ENCODE peak calls at places on chromosomes 7 and 10, in ten cellular contexts. One of them, this sample, is unnamed.

GRCh38 chr7:127822822-127823508 is 171.0 kb downstream of the SND1 start:
- DNase-seq in NCI-H226: no peak
- DNase-seq in SK-N-SH: no peak
- DNase-seq in anterior cingulate cortex: no peak
- DNase-seq in neural crest cell: no peak
- DNase-seq in GM04503: no peak
- DNase-seq in fibroblast of lung: no peak
- DNase-seq in activated CD4-positive, alpha-beta T cell treated with anti-CD3 and anti-CD28 coated beads, Interleukin-2, amount 50 U/mL, for 48 hours: no peak
- DNase-seq in thoracic aorta: no peak
- DNase-seq in GM12865: peak
- DNase-seq in this sample: no peak

GRCh38 chr10:89640242-89640641 is 4.8 kb downstream of the PANK1 start:
- DNase-seq in NCI-H226: no peak
- DNase-seq in SK-N-SH: no peak
- DNase-seq in anterior cingulate cortex: no peak
- DNase-seq in neural crest cell: no peak
- DNase-seq in GM04503: no peak
- DNase-seq in fibroblast of lung: no peak
- DNase-seq in activated CD4-positive, alpha-beta T cell treated with anti-CD3 and anti-CD28 coated beads, Interleukin-2, amount 50 U/mL, for 48 hours: no peak
- DNase-seq in thoracic aorta: no peak
- DNase-seq in GM12865: no peak
- DNase-seq in this sample: no peak

GRCh38 chr7:27071622-27072390 is 24.0 kb downstream of the HOXA1 start:
- DNase-seq in NCI-H226: peak
- DNase-seq in SK-N-SH: no peak
- DNase-seq in anterior cingulate cortex: no peak
- DNase-seq in neural crest cell: no peak
- DNase-seq in GM04503: no peak
- DNase-seq in fibroblast of lung: no peak
- DNase-seq in activated CD4-positive, alpha-beta T cell treated with anti-CD3 and anti-CD28 coated beads, Interleukin-2, amount 50 U/mL, for 48 hours: no peak
- DNase-seq in thoracic aorta: no peak
- DNase-seq in GM12865: peak
- DNase-seq in this sample: no peak

GRCh38 chr7:92025260-92025659 is 84.6 kb downstream of the AKAP9 start:
- DNase-seq in NCI-H226: peak
- DNase-seq in SK-N-SH: no peak
- DNase-seq in anterior cingulate cortex: no peak
- DNase-seq in neural crest cell: no peak
- DNase-seq in GM04503: peak
- DNase-seq in fibroblast of lung: peak
- DNase-seq in activated CD4-positive, alpha-beta T cell treated with anti-CD3 and anti-CD28 coated beads, Interleukin-2, amount 50 U/mL, for 48 hours: no peak
- DNase-seq in thoracic aorta: no peak
- DNase-seq in GM12865: no peak
- DNase-seq in this sample: no peak

GRCh38 chr10:101295266-101295665 is 58.7 kb upstream of the BTRC start:
- DNase-seq in NCI-H226: no peak
- DNase-seq in SK-N-SH: no peak
- DNase-seq in anterior cingulate cortex: no peak
- DNase-seq in neural crest cell: no peak
- DNase-seq in GM04503: no peak
- DNase-seq in fibroblast of lung: no peak
- DNase-seq in activated CD4-positive, alpha-beta T cell treated with anti-CD3 and anti-CD28 coated beads, Interleukin-2, amount 50 U/mL, for 48 hours: no peak
- DNase-seq in thoracic aorta: no peak
- DNase-seq in GM12865: no peak
- DNase-seq in this sample: no peak

GRCh38 chr10:132058111-132058745 is 7.5 kb upstream of the JAKMIP3 start:
- DNase-seq in NCI-H226: no peak
- DNase-seq in SK-N-SH: no peak
- DNase-seq in anterior cingulate cortex: no peak
- DNase-seq in neural crest cell: no peak
- DNase-seq in GM04503: no peak
- DNase-seq in fibroblast of lung: no peak
- DNase-seq in activated CD4-positive, alpha-beta T cell treated with anti-CD3 and anti-CD28 coated beads, Interleukin-2, amount 50 U/mL, for 48 hours: peak
- DNase-seq in thoracic aorta: no peak
- DNase-seq in GM12865: no peak
- DNase-seq in this sample: no peak

GRCh38 chr10:69224862-69225657 is 4.9 kb downstream of the HKDC1 start:
- DNase-seq in NCI-H226: no peak
- DNase-seq in SK-N-SH: peak
- DNase-seq in anterior cingulate cortex: no peak
- DNase-seq in neural crest cell: no peak
- DNase-seq in GM04503: no peak
- DNase-seq in fibroblast of lung: no peak
- DNase-seq in activated CD4-positive, alpha-beta T cell treated with anti-CD3 and anti-CD28 coated beads, Interleukin-2, amount 50 U/mL, for 48 hours: no peak
- DNase-seq in thoracic aorta: no peak
- DNase-seq in GM12865: peak
- DNase-seq in this sample: no peak

GRCh38 chr7:6198687-6199595 is 73.5 kb downstream of the CYTH3 start:
- DNase-seq in NCI-H226: no peak
- DNase-seq in SK-N-SH: no peak
- DNase-seq in anterior cingulate cortex: no peak
- DNase-seq in neural crest cell: no peak
- DNase-seq in GM04503: no peak
- DNase-seq in fibroblast of lung: no peak
- DNase-seq in activated CD4-positive, alpha-beta T cell treated with anti-CD3 and anti-CD28 coated beads, Interleukin-2, amount 50 U/mL, for 48 hours: no peak
- DNase-seq in thoracic aorta: no peak
- DNase-seq in GM12865: no peak
- DNase-seq in this sample: no peak

GRCh38 chr7:51451751-51452465 is 135.3 kb upstream of the COBL start:
- DNase-seq in NCI-H226: no peak
- DNase-seq in SK-N-SH: peak
- DNase-seq in anterior cingulate cortex: no peak
- DNase-seq in neural crest cell: peak
- DNase-seq in GM04503: no peak
- DNase-seq in fibroblast of lung: no peak
- DNase-seq in activated CD4-positive, alpha-beta T cell treated with anti-CD3 and anti-CD28 coated beads, Interleukin-2, amount 50 U/mL, for 48 hours: no peak
- DNase-seq in thoracic aorta: no peak
- DNase-seq in GM12865: no peak
- DNase-seq in this sample: no peak

GRCh38 chr10:109427421-109427820 is 495.9 kb downstream of the XPNPEP1 start:
- DNase-seq in NCI-H226: no peak
- DNase-seq in SK-N-SH: no peak
- DNase-seq in anterior cingulate cortex: no peak
- DNase-seq in neural crest cell: no peak
- DNase-seq in GM04503: no peak
- DNase-seq in fibroblast of lung: peak
- DNase-seq in activated CD4-positive, alpha-beta T cell treated with anti-CD3 and anti-CD28 coated beads, Interleukin-2, amount 50 U/mL, for 48 hours: no peak
- DNase-seq in thoracic aorta: no peak
- DNase-seq in GM12865: no peak
- DNase-seq in this sample: no peak

GRCh38 chr7:46440186-46440585 is 519.1 kb upstream of the IGFBP3 start:
- DNase-seq in NCI-H226: no peak
- DNase-seq in SK-N-SH: no peak
- DNase-seq in anterior cingulate cortex: no peak
- DNase-seq in neural crest cell: no peak
- DNase-seq in GM04503: no peak
- DNase-seq in fibroblast of lung: no peak
- DNase-seq in activated CD4-positive, alpha-beta T cell treated with anti-CD3 and anti-CD28 coated beads, Interleukin-2, amount 50 U/mL, for 48 hours: no peak
- DNase-seq in thoracic aorta: no peak
- DNase-seq in GM12865: no peak
- DNase-seq in this sample: no peak

GRCh38 chr10:109259293-109259692 is 664.0 kb downstream of the XPNPEP1 start:
- DNase-seq in NCI-H226: no peak
- DNase-seq in SK-N-SH: no peak
- DNase-seq in anterior cingulate cortex: no peak
- DNase-seq in neural crest cell: no peak
- DNase-seq in GM04503: peak
- DNase-seq in fibroblast of lung: peak
- DNase-seq in activated CD4-positive, alpha-beta T cell treated with anti-CD3 and anti-CD28 coated beads, Interleukin-2, amount 50 U/mL, for 48 hours: no peak
- DNase-seq in thoracic aorta: no peak
- DNase-seq in GM12865: no peak
- DNase-seq in this sample: no peak

GRCh38 chr10:75239391-75239790 is 3.6 kb upstream of the COMTD1 start:
- DNase-seq in NCI-H226: no peak
- DNase-seq in SK-N-SH: no peak
- DNase-seq in anterior cingulate cortex: no peak
- DNase-seq in neural crest cell: no peak
- DNase-seq in GM04503: no peak
- DNase-seq in fibroblast of lung: no peak
- DNase-seq in activated CD4-positive, alpha-beta T cell treated with anti-CD3 and anti-CD28 coated beads, Interleukin-2, amount 50 U/mL, for 48 hours: no peak
- DNase-seq in thoracic aorta: no peak
- DNase-seq in GM12865: no peak
- DNase-seq in this sample: no peak

GRCh38 chr10:123995461-123996131 is 97.8 kb downstream of the CHST15 start:
- DNase-seq in NCI-H226: peak
- DNase-seq in SK-N-SH: peak
- DNase-seq in anterior cingulate cortex: peak
- DNase-seq in neural crest cell: peak
- DNase-seq in GM04503: peak
- DNase-seq in fibroblast of lung: peak
- DNase-seq in activated CD4-positive, alpha-beta T cell treated with anti-CD3 and anti-CD28 coated beads, Interleukin-2, amount 50 U/mL, for 48 hours: peak
- DNase-seq in thoracic aorta: no peak
- DNase-seq in GM12865: peak
- DNase-seq in this sample: no peak

GRCh38 chr10:60114765-60115586 is 208.6 kb upstream of the CCDC6 start:
- DNase-seq in NCI-H226: peak
- DNase-seq in SK-N-SH: peak
- DNase-seq in anterior cingulate cortex: no peak
- DNase-seq in neural crest cell: no peak
- DNase-seq in GM04503: no peak
- DNase-seq in fibroblast of lung: peak
- DNase-seq in activated CD4-positive, alpha-beta T cell treated with anti-CD3 and anti-CD28 coated beads, Interleukin-2, amount 50 U/mL, for 48 hours: no peak
- DNase-seq in thoracic aorta: no peak
- DNase-seq in GM12865: peak
- DNase-seq in this sample: peak

GRCh38 chr10:22713853-22714523 is 390 bp downstream of the PIP4K2A start:
- DNase-seq in NCI-H226: no peak
- DNase-seq in SK-N-SH: no peak
- DNase-seq in anterior cingulate cortex: peak
- DNase-seq in neural crest cell: no peak
- DNase-seq in GM04503: no peak
- DNase-seq in fibroblast of lung: no peak
- DNase-seq in activated CD4-positive, alpha-beta T cell treated with anti-CD3 and anti-CD28 coated beads, Interleukin-2, amount 50 U/mL, for 48 hours: peak
- DNase-seq in thoracic aorta: no peak
- DNase-seq in GM12865: peak
- DNase-seq in this sample: no peak

GRCh38 chr7:77991656-77992055 is 193.1 kb downstream of the PHTF2 start:
- DNase-seq in NCI-H226: no peak
- DNase-seq in SK-N-SH: no peak
- DNase-seq in anterior cingulate cortex: no peak
- DNase-seq in neural crest cell: no peak
- DNase-seq in GM04503: no peak
- DNase-seq in fibroblast of lung: no peak
- DNase-seq in activated CD4-positive, alpha-beta T cell treated with anti-CD3 and anti-CD28 coated beads, Interleukin-2, amount 50 U/mL, for 48 hours: no peak
- DNase-seq in thoracic aorta: no peak
- DNase-seq in GM12865: no peak
- DNase-seq in this sample: no peak

GRCh38 chr7:76423666-76424412 is 911 bp upstream of the ZP3 start:
- DNase-seq in NCI-H226: no peak
- DNase-seq in SK-N-SH: no peak
- DNase-seq in anterior cingulate cortex: no peak
- DNase-seq in neural crest cell: no peak
- DNase-seq in GM04503: no peak
- DNase-seq in fibroblast of lung: no peak
- DNase-seq in activated CD4-positive, alpha-beta T cell treated with anti-CD3 and anti-CD28 coated beads, Interleukin-2, amount 50 U/mL, for 48 hours: no peak
- DNase-seq in thoracic aorta: no peak
- DNase-seq in GM12865: no peak
- DNase-seq in this sample: no peak

GRCh38 chr7:29228289-29229011 is 33.9 kb downstream of the CHN2 start:
- DNase-seq in NCI-H226: no peak
- DNase-seq in SK-N-SH: no peak
- DNase-seq in anterior cingulate cortex: no peak
- DNase-seq in neural crest cell: no peak
- DNase-seq in GM04503: no peak
- DNase-seq in fibroblast of lung: no peak
- DNase-seq in activated CD4-positive, alpha-beta T cell treated with anti-CD3 and anti-CD28 coated beads, Interleukin-2, amount 50 U/mL, for 48 hours: no peak
- DNase-seq in thoracic aorta: no peak
- DNase-seq in GM12865: no peak
- DNase-seq in this sample: no peak

GRCh38 chr10:29908977-29909376 is 150.4 kb downstream of the JCAD start:
- DNase-seq in NCI-H226: no peak
- DNase-seq in SK-N-SH: no peak
- DNase-seq in anterior cingulate cortex: no peak
- DNase-seq in neural crest cell: no peak
- DNase-seq in GM04503: no peak
- DNase-seq in fibroblast of lung: no peak
- DNase-seq in activated CD4-positive, alpha-beta T cell treated with anti-CD3 and anti-CD28 coated beads, Interleukin-2, amount 50 U/mL, for 48 hours: peak
- DNase-seq in thoracic aorta: no peak
- DNase-seq in GM12865: peak
- DNase-seq in this sample: no peak

GRCh38 chr7:18866359-18867036 is 250.9 kb downstream of the TWIST1 start:
- DNase-seq in NCI-H226: peak
- DNase-seq in SK-N-SH: no peak
- DNase-seq in anterior cingulate cortex: no peak
- DNase-seq in neural crest cell: no peak
- DNase-seq in GM04503: peak
- DNase-seq in fibroblast of lung: peak
- DNase-seq in activated CD4-positive, alpha-beta T cell treated with anti-CD3 and anti-CD28 coated beads, Interleukin-2, amount 50 U/mL, for 48 hours: peak
- DNase-seq in thoracic aorta: peak
- DNase-seq in GM12865: peak
- DNase-seq in this sample: no peak

GRCh38 chr7:57202274-57202673 is 70.0 kb upstream of the ZNF479 start:
- DNase-seq in NCI-H226: no peak
- DNase-seq in SK-N-SH: no peak
- DNase-seq in anterior cingulate cortex: no peak
- DNase-seq in neural crest cell: no peak
- DNase-seq in GM04503: no peak
- DNase-seq in fibroblast of lung: no peak
- DNase-seq in activated CD4-positive, alpha-beta T cell treated with anti-CD3 and anti-CD28 coated beads, Interleukin-2, amount 50 U/mL, for 48 hours: no peak
- DNase-seq in thoracic aorta: no peak
- DNase-seq in GM12865: no peak
- DNase-seq in this sample: no peak

GRCh38 chr7:31307941-31308340 is 32.6 kb downstream of the NEUROD6 start:
- DNase-seq in NCI-H226: no peak
- DNase-seq in SK-N-SH: no peak
- DNase-seq in anterior cingulate cortex: no peak
- DNase-seq in neural crest cell: no peak
- DNase-seq in GM04503: no peak
- DNase-seq in fibroblast of lung: no peak
- DNase-seq in activated CD4-positive, alpha-beta T cell treated with anti-CD3 and anti-CD28 coated beads, Interleukin-2, amount 50 U/mL, for 48 hours: no peak
- DNase-seq in thoracic aorta: no peak
- DNase-seq in GM12865: no peak
- DNase-seq in this sample: no peak

GRCh38 chr7:51015581-51015980 is 232.9 kb upstream of the GRB10 start:
- DNase-seq in NCI-H226: no peak
- DNase-seq in SK-N-SH: no peak
- DNase-seq in anterior cingulate cortex: no peak
- DNase-seq in neural crest cell: no peak
- DNase-seq in GM04503: no peak
- DNase-seq in fibroblast of lung: no peak
- DNase-seq in activated CD4-positive, alpha-beta T cell treated with anti-CD3 and anti-CD28 coated beads, Interleukin-2, amount 50 U/mL, for 48 hours: no peak
- DNase-seq in thoracic aorta: no peak
- DNase-seq in GM12865: no peak
- DNase-seq in this sample: no peak

GRCh38 chr7:124191030-124191429 is 158.2 kb upstream of the TMEM229A start:
- DNase-seq in NCI-H226: no peak
- DNase-seq in SK-N-SH: no peak
- DNase-seq in anterior cingulate cortex: no peak
- DNase-seq in neural crest cell: no peak
- DNase-seq in GM04503: no peak
- DNase-seq in fibroblast of lung: no peak
- DNase-seq in activated CD4-positive, alpha-beta T cell treated with anti-CD3 and anti-CD28 coated beads, Interleukin-2, amount 50 U/mL, for 48 hours: no peak
- DNase-seq in thoracic aorta: no peak
- DNase-seq in GM12865: no peak
- DNase-seq in this sample: no peak

GRCh38 chr10:82742478-82742877 is 867.5 kb downstream of the NRG3 start:
- DNase-seq in NCI-H226: no peak
- DNase-seq in SK-N-SH: no peak
- DNase-seq in anterior cingulate cortex: no peak
- DNase-seq in neural crest cell: no peak
- DNase-seq in GM04503: peak
- DNase-seq in fibroblast of lung: peak
- DNase-seq in activated CD4-positive, alpha-beta T cell treated with anti-CD3 and anti-CD28 coated beads, Interleukin-2, amount 50 U/mL, for 48 hours: no peak
- DNase-seq in thoracic aorta: no peak
- DNase-seq in GM12865: no peak
- DNase-seq in this sample: no peak

GRCh38 chr10:63717089-63717715 is 196.0 kb downstream of the REEP3 start:
- DNase-seq in NCI-H226: no peak
- DNase-seq in SK-N-SH: no peak
- DNase-seq in anterior cingulate cortex: no peak
- DNase-seq in neural crest cell: no peak
- DNase-seq in GM04503: no peak
- DNase-seq in fibroblast of lung: no peak
- DNase-seq in activated CD4-positive, alpha-beta T cell treated with anti-CD3 and anti-CD28 coated beads, Interleukin-2, amount 50 U/mL, for 48 hours: no peak
- DNase-seq in thoracic aorta: no peak
- DNase-seq in GM12865: no peak
- DNase-seq in this sample: no peak

GRCh38 chr10:18571780-18572179 is 79.6 kb downstream of the NSUN6 start:
- DNase-seq in NCI-H226: no peak
- DNase-seq in SK-N-SH: no peak
- DNase-seq in anterior cingulate cortex: no peak
- DNase-seq in neural crest cell: no peak
- DNase-seq in GM04503: no peak
- DNase-seq in fibroblast of lung: no peak
- DNase-seq in activated CD4-positive, alpha-beta T cell treated with anti-CD3 and anti-CD28 coated beads, Interleukin-2, amount 50 U/mL, for 48 hours: no peak
- DNase-seq in thoracic aorta: no peak
- DNase-seq in GM12865: no peak
- DNase-seq in this sample: no peak